ENCODE peak calls at places on chromosome 2, in ten cellular contexts. M is GM18507; W is Right ventricle myocardium inferior; P is activated T-helper 9 cell treated with anti-CD3 and anti-CD28 coated beads, Interleukin-2, amount 50 U/mL, for 16 hours; U is dermis microvascular lymphatic vessel endothelial cell; Y is HS-5; D is fibroblast of lung; B is coronary artery; F is ovary; Q is activated CD4-positive, CD25-positive, alpha-beta regulatory T cell treated with anti-CD3 and anti-CD28 coated beads, Interleukin-2, amount 50 U/mL, for 72 hours. L is an unnamed sample.

GRCh38 chr2:224162122-224162521 is 123.0 kb upstream of the SERPINE2 start:
- DNase-seq in W (no peak), F (no peak), Y (peak; percentile 38), M (no peak), D (peak; percentile 87), U (peak; percentile 14), B (no peak), P (no peak), Q (no peak), L (peak; percentile 19)

GRCh38 chr2:241833101-241833937 is 24.3 kb downstream of the NEU4 start:
- DNase-seq in D (peak; percentile 73), U (no peak), W (no peak), P (no peak), M (no peak), Q (no peak), Y (peak; percentile 4), B (peak; percentile 14), F (no peak), L (no peak)

GRCh38 chr2:188506843-188507242 is 215.2 kb downstream of the GULP1 start:
- DNase-seq in M (no peak), Q (no peak), Y (no peak), B (no peak), W (no peak), D (peak; percentile 35), F (no peak), U (no peak), P (no peak), L (no peak)

GRCh38 chr2:72293620-72294019 is 146.0 kb upstream of the CYP26B1 start:
- DNase-seq in W (no peak), U (peak; percentile 47), F (no peak), Q (no peak), B (no peak), M (no peak), Y (peak; percentile 26), P (no peak), D (peak; percentile 37), L (no peak)

GRCh38 chr2:121943285-121943684 is 187.8 kb downstream of the TSN start:
- DNase-seq in P (no peak), M (no peak), U (no peak), W (no peak), Q (no peak), Y (no peak), F (no peak), B (no peak), D (no peak), L (no peak)

GRCh38 chr2:189137519-189137918 is 42.0 kb downstream of the COL5A2 start:
- DNase-seq in D (no peak), Y (no peak), F (no peak), M (no peak), U (no peak), P (no peak), W (no peak), B (no peak), Q (no peak), L (no peak)

GRCh38 chr2:240400319-240401161 is 34.9 kb upstream of the GPC1 start:
- DNase-seq in P (no peak), F (peak; percentile 3), Y (no peak), M (no peak), Q (peak; percentile 26), B (peak; percentile 55), W (no peak), U (no peak), D (no peak), L (no peak)

GRCh38 chr2:4024561-4024960 is 321.2 kb downstream of the DCDC2C start:
- DNase-seq in F (no peak), D (no peak), Y (no peak), M (no peak), W (no peak), U (no peak), B (no peak), P (no peak), Q (no peak), L (no peak)

GRCh38 chr2:156399224-156399949 is 36.8 kb upstream of the GPD2 start:
- DNase-seq in B (no peak), M (no peak), Q (no peak), F (no peak), W (no peak), D (no peak), U (no peak), Y (no peak), P (no peak), L (no peak)

GRCh38 chr2:130854301-130854700 is 17.6 kb downstream of the ARHGEF4 start:
- DNase-seq in Y (no peak), M (no peak), F (no peak), U (no peak), Q (no peak), P (no peak), D (no peak), W (no peak), B (no peak), L (no peak)

GRCh38 chr2:64524604-64525322 is 635 bp downstream of the AFTPH start:
- DNase-seq in U (no peak), P (peak; percentile 9), B (peak; percentile 78), Y (no peak), M (no peak), W (no peak), D (no peak), Q (no peak), F (no peak), L (no peak)

GRCh38 chr2:25674003-25674362 is 606 bp upstream of the DTNB start:
- DNase-seq in U (no peak), W (no peak), Q (no peak), D (peak; percentile 10), Y (no peak), M (no peak), P (no peak), B (no peak), F (no peak), L (no peak)

GRCh38 chr2:224576098-224576715 is 9.0 kb downstream of the CUL3 start:
- DNase-seq in Y (no peak), U (no peak), Q (no peak), D (peak; percentile 50), P (no peak), F (no peak), B (no peak), M (no peak), W (no peak), L (no peak)

GRCh38 chr2:130756041-130756720 is 841 bp downstream of the AMER3 start:
- DNase-seq in W (no peak), B (no peak), M (no peak), Y (no peak), F (no peak), Q (no peak), P (no peak), D (peak; percentile 14), U (peak; percentile 34), L (no peak)

GRCh38 chr2:69997296-69998184 is 36.1 kb upstream of the ASPRV1 start:
- DNase-seq in D (peak; percentile 58), F (no peak), Y (peak; percentile 45), Q (no peak), B (no peak), U (no peak), P (no peak), W (peak; percentile 72), M (no peak), L (no peak)